ENCODE peak calls at places on chromosomes 7 and 10, in six cellular contexts. F is IMR-90, Q is trophoblast cell, Y is neuronal stem cell, C is H1, X is mesenchymal stem cell. I is an unnamed sample.

GRCh38 chr7:83362786-83363185 is 200.1 kb upstream of the PCLO start:
- DNase-seq in F (no peak), Q (peak), Y (no peak), C (no peak), X (no peak), I (no peak)

GRCh38 chr10:48589266-48589665 is 15.6 kb downstream of the ARHGAP22 start:
- DNase-seq in F (peak), Q (no peak), Y (no peak), C (no peak), X (peak), I (no peak)

GRCh38 chr7:48875300-48875916 is 48.9 kb upstream of the CDC14C start:
- DNase-seq in F (no peak), Q (peak), Y (peak), C (peak), X (no peak), I (peak)

GRCh38 chr7:145036592-145037386 is 200.9 kb upstream of the TPK1 start:
- DNase-seq in F (peak), Q (peak), Y (peak), C (peak), X (peak), I (peak)

GRCh38 chr7:102450242-102450641 is 14.4 kb downstream of the ALKBH4 start:
- DNase-seq in F (no peak), Q (no peak), Y (no peak), C (no peak), X (no peak), I (no peak)

GRCh38 chr10:89837173-89838001 is 136.0 kb downstream of the KIF20B start:
- DNase-seq in F (peak), Q (peak), Y (no peak), C (no peak), X (no peak), I (no peak)

GRCh38 chr7:96179341-96179740 is 142.6 kb downstream of the SLC25A13 start:
- DNase-seq in F (peak), Q (peak), Y (no peak), C (no peak), X (no peak), I (no peak)

GRCh38 chr7:134356421-134356936 is 39.7 kb upstream of the SLC35B4 start:
- DNase-seq in F (no peak), Q (no peak), Y (no peak), C (no peak), X (no peak), I (no peak)

GRCh38 chr7:138752568-138753518 is 45.0 kb upstream of the TMEM213 start:
- DNase-seq in F (peak), Q (peak), Y (no peak), C (no peak), X (no peak), I (no peak)

GRCh38 chr7:1474736-1475135 is 15.5 kb upstream of the MICALL2 start:
- DNase-seq in F (peak), Q (no peak), Y (no peak), C (no peak), X (no peak), I (no peak)

GRCh38 chr10:48414778-48415177 is 108.3 kb downstream of the MAPK8 start:
- DNase-seq in F (peak), Q (no peak), Y (no peak), C (no peak), X (no peak), I (no peak)

GRCh38 chr7:89308535-89308934 is 513.0 kb upstream of the TEX47 start:
- DNase-seq in F (no peak), Q (no peak), Y (no peak), C (no peak), X (no peak), I (no peak)

GRCh38 chr7:21884496-21884895 is 61.2 kb downstream of the CDCA7L start:
- DNase-seq in F (no peak), Q (no peak), Y (no peak), C (no peak), X (no peak), I (no peak)
- H3K14ac ChIP-seq in F (no peak), Q (no peak), Y (no peak), C (no peak), X (no peak), I (no peak)

DNA sequence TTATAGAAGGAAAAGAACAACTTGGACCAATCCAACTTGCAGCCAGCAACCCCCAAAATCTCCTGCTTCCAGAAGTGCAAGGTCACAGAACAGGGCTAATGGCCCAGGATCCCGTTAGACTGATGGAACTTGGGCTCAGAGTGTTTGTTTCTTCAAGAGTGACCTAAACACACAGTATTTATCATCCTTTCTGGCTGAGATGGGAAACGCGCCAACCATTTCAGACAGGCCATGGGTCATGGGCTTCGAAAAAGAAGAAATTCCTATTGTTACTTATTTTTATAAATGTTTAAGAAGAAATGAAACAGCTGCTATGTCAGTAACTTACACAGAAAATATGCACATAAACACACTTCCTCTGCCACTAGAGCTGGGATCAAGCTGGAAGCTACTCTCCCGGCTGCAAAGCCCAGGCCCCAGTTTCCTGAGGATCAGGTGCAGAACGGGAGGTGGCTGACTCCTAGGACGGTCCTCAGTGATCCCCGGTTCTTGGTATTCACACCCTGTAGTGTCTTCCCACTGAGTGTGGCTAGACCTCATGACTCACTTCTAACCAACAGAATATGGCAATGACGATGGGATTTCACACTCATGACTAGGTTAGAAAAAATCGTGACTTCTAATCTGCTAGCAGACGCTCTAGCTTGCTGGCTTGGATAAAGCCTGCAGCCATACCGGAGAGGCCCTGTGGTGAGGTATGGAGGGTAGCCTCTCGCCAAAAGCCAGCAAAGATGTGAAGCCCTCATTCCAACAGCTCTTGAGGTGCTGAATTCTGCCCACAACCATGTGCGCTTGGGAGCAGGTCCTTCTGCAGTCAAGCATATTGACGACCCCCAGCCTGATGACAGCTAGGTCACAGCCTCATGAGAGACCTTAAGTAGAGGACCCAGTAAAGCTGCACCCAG is 60.2 kb downstream of the CHST15 start:
- DNase-seq in F (peak), Q (peak), Y (no peak), C (no peak), X (peak), I (no peak)
- H3K9ac ChIP-seq in F (no peak), Q (no peak), Y (no peak), C (no peak), X (no peak), I (no peak)

GRCh38 chr10:47176903-47177860 is 122.8 kb upstream of the GDF10 start:
- DNase-seq in F (peak), Q (no peak), Y (no peak), C (no peak), X (no peak), I (no peak)

GRCh38 chr10:47181057-47181849 is 118.7 kb upstream of the GDF10 start:
- DNase-seq in F (no peak), Q (no peak), Y (no peak), C (no peak), X (no peak), I (no peak)

GRCh38 chr10:47176206-47176902 is 123.6 kb upstream of the GDF10 start:
- DNase-seq in F (no peak), Q (no peak), Y (no peak), C (no peak), X (no peak), I (peak)

GRCh38 chr10:47178537-47179290 is 121.3 kb upstream of the GDF10 start:
- DNase-seq in F (no peak), Q (no peak), Y (no peak), C (no peak), X (no peak), I (no peak)

DNA sequence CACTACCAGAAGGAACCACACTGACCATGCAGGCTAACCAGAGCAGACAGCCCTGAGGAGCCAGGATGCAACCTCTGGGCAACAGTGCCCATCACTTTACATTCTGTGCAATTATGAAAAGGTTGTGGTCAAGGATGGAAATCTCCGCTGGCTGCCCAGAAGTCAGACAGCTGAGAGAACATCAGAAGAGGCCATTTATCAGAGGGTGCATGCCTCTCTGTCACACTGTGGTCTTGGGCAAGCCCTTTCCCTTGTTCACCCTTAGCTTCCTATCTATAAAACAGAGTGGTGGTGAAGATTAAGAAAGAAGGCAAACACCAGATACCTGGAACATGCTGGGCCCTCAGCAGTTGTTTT is 120.7 kb upstream of the GDF10 start:
- DNase-seq in F (no peak), Q (no peak), Y (no peak), C (no peak), X (no peak), I (no peak)
- H3K14ac ChIP-seq in F (no peak), Q (no peak), Y (no peak), C (no peak), X (no peak), I (no peak)

DNA sequence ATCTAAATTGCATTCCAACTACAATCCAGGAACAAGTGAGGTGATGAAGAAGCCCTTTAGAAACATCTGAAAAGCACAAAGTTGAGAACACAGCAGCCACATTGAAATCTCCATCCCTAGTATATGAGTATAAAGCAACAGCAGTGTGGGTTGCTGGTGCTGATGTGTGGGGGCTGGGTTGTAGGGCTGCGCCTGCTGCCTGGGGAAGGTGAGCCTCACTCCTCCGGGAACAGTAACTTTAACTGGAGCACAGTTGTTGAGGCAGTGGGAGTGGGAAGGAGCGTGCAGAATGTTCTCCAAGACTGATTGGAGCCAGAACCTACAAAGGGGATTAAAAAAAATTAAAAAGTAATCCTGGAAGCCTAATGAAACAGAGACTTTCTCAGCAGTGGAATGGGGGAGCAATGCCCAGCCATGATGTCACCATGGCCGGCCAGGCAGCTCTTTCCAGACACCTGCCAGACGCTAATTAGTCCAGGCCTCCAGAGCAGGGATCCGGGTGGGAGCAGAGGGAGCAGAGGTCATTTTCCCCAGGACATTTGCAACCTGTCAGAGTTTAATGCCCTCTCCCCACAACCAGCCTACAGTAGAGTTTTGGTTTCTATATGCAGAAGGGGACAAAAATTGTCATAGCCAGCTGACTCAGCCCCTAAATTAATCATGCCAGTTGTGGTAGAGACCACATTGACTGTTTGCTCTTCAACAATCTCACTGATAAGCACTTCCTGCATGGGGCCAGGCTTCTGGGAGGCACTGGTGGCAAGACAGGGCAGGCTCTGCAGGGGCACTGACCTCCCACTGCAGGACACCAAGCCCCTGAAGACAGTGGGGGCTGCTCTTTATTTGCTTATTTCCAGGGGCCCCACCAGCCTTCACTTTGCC is 133.0 kb upstream of the ZNF32 start:
- DNase-seq in F (peak), Q (no peak), Y (no peak), C (no peak), X (peak), I (no peak)
- H3K9ac ChIP-seq in F (no peak), Q (no peak), Y (peak), C (no peak), X (no peak), I (no peak)

GRCh38 chr10:124206616-124207015 is 113.2 kb upstream of the CHST15 start:
- DNase-seq in F (no peak), Q (no peak), Y (no peak), C (no peak), X (no peak), I (no peak)
- H3K14ac ChIP-seq in F (no peak), Q (no peak), Y (no peak), C (no peak), X (no peak), I (no peak)

GRCh38 chr7:139807009-139807408 is 22.1 kb upstream of the TBXAS1 start:
- DNase-seq in F (no peak), Q (no peak), Y (no peak), C (no peak), X (no peak), I (no peak)
- H3K9ac ChIP-seq in F (no peak), Q (no peak), Y (no peak), C (no peak), X (no peak), I (no peak)

GRCh38 chr10:8039323-8039922 is 15.1 kb upstream of the GATA3 start:
- DNase-seq in F (no peak), Q (peak), Y (peak), C (no peak), X (no peak), I (no peak)
- H3K14ac ChIP-seq in F (no peak), Q (no peak), Y (no peak), C (no peak), X (no peak), I (no peak)

GRCh38 chr7:141512597-141512996 is 38.6 kb upstream of the AGK start:
- DNase-seq in F (no peak), Q (no peak), Y (no peak), C (no peak), X (no peak), I (no peak)

GRCh38 chr7:141513720-141514119 is 37.5 kb upstream of the AGK start:
- DNase-seq in F (no peak), Q (no peak), Y (no peak), C (no peak), X (no peak), I (no peak)

DNA sequence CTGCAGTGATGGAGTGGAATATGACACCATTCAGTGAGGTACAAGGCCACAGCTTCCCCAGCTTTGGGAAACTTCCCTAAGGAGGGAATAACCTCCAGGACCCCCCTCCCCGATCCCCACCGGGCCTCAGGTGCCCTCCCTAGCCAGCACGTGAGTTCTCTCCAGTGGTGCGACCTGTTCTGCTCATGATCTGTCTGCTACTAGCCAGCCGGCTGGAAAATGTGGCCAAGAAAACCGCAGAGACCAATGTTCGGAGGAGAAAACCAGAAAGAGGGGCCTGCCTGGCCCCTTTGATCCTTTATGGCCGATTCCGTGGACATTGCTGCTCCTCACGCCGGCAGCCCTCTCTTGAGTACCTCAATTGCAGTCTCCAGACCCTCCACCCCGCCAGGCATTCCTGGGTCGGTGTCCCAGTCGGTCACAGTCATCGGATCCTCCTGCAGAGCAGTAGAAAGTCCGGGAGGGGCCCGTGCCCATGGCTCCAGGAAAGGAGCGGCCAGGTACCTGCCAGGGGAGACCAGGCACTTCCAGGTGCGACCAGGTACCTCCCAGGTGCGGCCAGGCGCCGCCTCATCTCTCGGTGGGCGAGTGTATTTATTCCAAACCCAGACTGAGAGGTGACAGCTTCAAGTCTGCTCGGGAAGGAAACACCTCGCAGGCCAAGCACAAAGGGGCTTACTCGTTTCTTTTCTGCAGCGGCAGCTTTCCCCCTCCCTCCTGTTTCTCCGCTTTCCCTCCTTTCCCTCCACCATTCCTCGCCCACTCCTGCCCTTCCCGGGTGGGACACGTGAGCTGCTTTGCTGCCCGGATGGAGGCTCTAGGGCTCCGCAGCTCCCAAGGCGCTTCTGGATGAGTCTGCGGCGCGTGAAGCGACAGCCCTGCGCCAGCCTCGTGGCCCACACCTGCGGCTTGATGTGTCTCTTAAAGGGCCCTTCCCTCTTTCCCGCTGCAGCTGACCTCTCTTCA is 39.6 kb upstream of the AGK start:
- DNase-seq in F (no peak), Q (no peak), Y (no peak), C (no peak), X (no peak), I (peak)
- H3K9ac ChIP-seq in F (no peak), Q (no peak), Y (peak), C (peak), X (no peak), I (no peak)

DNA sequence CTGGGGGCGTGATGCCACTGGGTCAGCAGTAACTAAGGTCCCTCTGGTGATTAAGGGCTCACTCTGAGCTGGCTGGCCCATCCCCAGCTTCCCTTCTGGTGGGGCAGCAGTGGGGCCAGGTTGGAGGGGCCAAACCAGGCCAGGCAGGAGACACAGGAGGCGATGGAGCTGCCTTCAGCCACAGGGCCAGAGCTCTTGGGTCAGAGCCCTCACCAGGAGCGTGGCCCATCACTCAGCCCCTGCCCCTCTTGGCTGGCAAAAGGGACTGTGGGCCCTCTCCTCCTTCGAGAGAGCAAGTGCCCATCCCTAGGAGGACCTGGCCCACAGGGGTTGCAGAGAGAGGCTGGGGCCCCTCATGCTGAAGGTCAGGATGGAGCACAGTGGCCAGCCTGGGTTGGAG is 4.5 kb downstream of the KCNK18 start:
- DNase-seq in F (no peak), Q (no peak), Y (no peak), C (no peak), X (no peak), I (no peak)
- H3K14ac ChIP-seq in F (no peak), Q (no peak), Y (peak), C (no peak), X (no peak), I (no peak)